ENCODE peak calls at places on chromosomes 6 and 20, in four cellular contexts. W, A, P and G are unnamed samples.

GRCh38 chr6:46983007-46983411 is 59.1 kb downstream of the ADGRF1 start:
- DNase-seq in W (no peak), A (no peak), P (no peak), G (no peak)

GRCh38 chr20:57787151-57787968 is 77.5 kb upstream of the PMEPA1 start:
- DNase-seq in W (no peak), A (no peak), P (no peak), G (no peak)

GRCh38 chr6:164749126-164749758 is 560.2 kb downstream of the C6orf118 start:
- DNase-seq in W (no peak), A (no peak), P (no peak), G (no peak)

GRCh38 chr6:139436521-139437348 is 62.3 kb upstream of the CITED2 start:
- DNase-seq in W (peak; percentile 88), A (no peak), P (no peak), G (no peak)

GRCh38 chr6:75488026-75488425 is 5.6 kb downstream of the FILIP1 start:
- DNase-seq in W (no peak), A (no peak), P (no peak), G (no peak)

GRCh38 chr6:41657131-41658094 is 19.1 kb downstream of the MDFI start:
- DNase-seq in W (no peak), A (no peak), P (no peak), G (no peak)

GRCh38 chr6:170038717-170039116 is 252.2 kb downstream of the DLL1 start:
- DNase-seq in W (peak; percentile 36), A (no peak), P (no peak), G (peak; percentile 10)

GRCh38 chr6:25384234-25384633 is 105.1 kb downstream of the CARMIL1 start:
- DNase-seq in W (no peak), A (no peak), P (no peak), G (no peak)

GRCh38 chr6:125251516-125252229 is 50.1 kb downstream of the HDDC2 start:
- DNase-seq in W (no peak), A (no peak), P (no peak), G (no peak)

GRCh38 chr20:60210779-60211617 is 252.8 kb downstream of the CDH26 start:
- DNase-seq in W (peak; percentile 63), A (peak; percentile 71), P (peak; percentile 33), G (no peak)

GRCh38 chr20:33267691-33268090 is 15.3 kb upstream of the BPIFB1 start:
- DNase-seq in W (no peak), A (no peak), P (no peak), G (no peak)

GRCh38 chr6:90135672-90136071 is 161.0 kb downstream of the BACH2 start:
- DNase-seq in W (no peak), A (no peak), P (no peak), G (no peak)

GRCh38 chr6:89989742-89990141 is 95.5 kb downstream of the GJA10 start:
- DNase-seq in W (no peak), A (no peak), P (no peak), G (no peak)

GRCh38 chr6:167893416-167893815 is 66.7 kb downstream of the AFDN start:
- DNase-seq in W (no peak), A (no peak), P (no peak), G (no peak)

GRCh38 chr6:17179246-17180073 is 77.6 kb downstream of the STMND1 start:
- DNase-seq in W (no peak), A (no peak), P (no peak), G (no peak)

GRCh38 chr20:31715766-31716165 is 6.9 kb downstream of the BCL2L1 start:
- DNase-seq in W (no peak), A (no peak), P (no peak), G (no peak)

GRCh38 chr6:44956426-44956825 is 371.7 kb upstream of the RUNX2 start:
- DNase-seq in W (no peak), A (no peak), P (no peak), G (no peak)

GRCh38 chr6:131643262-131643631 is 6.1 kb downstream of the ENPP3 start:
- DNase-seq in W (no peak), A (peak; percentile 38), P (no peak), G (no peak)

GRCh38 chr6:36984581-36985383 is 1.2 kb downstream of the MTCH1 start:
- DNase-seq in W (no peak), A (no peak), P (peak; percentile 68), G (peak; percentile 77)

GRCh38 chr6:51299649-51300380 is 481.1 kb downstream of the TFAP2B start:
- DNase-seq in W (no peak), A (no peak), P (no peak), G (no peak)

GRCh38 chr6:49606696-49607390 is 29.8 kb downstream of the RHAG start:
- DNase-seq in W (no peak), A (no peak), P (no peak), G (peak; percentile 23)

GRCh38 chr6:13696226-13696625 is 15.4 kb downstream of the RANBP9 start:
- DNase-seq in W (no peak), A (no peak), P (no peak), G (no peak)

GRCh38 chr6:14818422-14818884 is 427.4 kb upstream of the JARID2 start:
- DNase-seq in W (no peak), A (peak; percentile 80), P (no peak), G (no peak)

GRCh38 chr6:33837971-33838665 is 34.3 kb upstream of the MLN start:
- DNase-seq in W (no peak), A (no peak), P (peak; percentile 24), G (no peak)

GRCh38 chr20:24783631-24784492 is 165.2 kb upstream of the CST7 start:
- DNase-seq in W (no peak), A (peak; percentile 30), P (no peak), G (no peak)

GRCh38 chr6:156933201-156934053 is 156.2 kb downstream of the ARID1B start:
- DNase-seq in W (no peak), A (peak; percentile 80), P (no peak), G (peak; percentile 76)

GRCh38 chr6:137717074-137718073 is 149.7 kb upstream of the TNFAIP3 start:
- DNase-seq in W (no peak), A (no peak), P (no peak), G (no peak)

GRCh38 chr20:10524643-10525042 is 89.5 kb downstream of the SLX4IP start:
- DNase-seq in W (no peak), A (no peak), P (no peak), G (no peak)

GRCh38 chr20:15834857-15835256 is 738.4 kb downstream of the KIF16B start:
- DNase-seq in W (no peak), A (no peak), P (no peak), G (no peak)

GRCh38 chr6:105992315-105992961 is 93.7 kb upstream of the PRDM1 start:
- DNase-seq in W (peak; percentile 80), A (peak; percentile 90), P (peak; percentile 84), G (peak; percentile 89)

GRCh38 chr6:105990151-105990550 is 96.0 kb upstream of the PRDM1 start:
- DNase-seq in W (no peak), A (no peak), P (no peak), G (no peak)

GRCh38 chr6:105993341-105993740 is 92.8 kb upstream of the PRDM1 start:
- DNase-seq in W (no peak), A (no peak), P (no peak), G (no peak)

GRCh38 chr6:105993769-105994521 is 92.2 kb upstream of the PRDM1 start:
- DNase-seq in W (no peak), A (no peak), P (peak; percentile 32), G (peak; percentile 85)

GRCh38 chr6:105991561-105992314 is 94.4 kb upstream of the PRDM1 start:
- DNase-seq in W (no peak), A (peak; percentile 52), P (peak; percentile 36), G (no peak)
- H3K27ac ChIP-seq in W (peak overlapping the region; percentile 76), A (peak overlapping the region; percentile 70), P (no peak overlapping the region), G (peak overlapping the region; percentile 85)

GRCh38 chr20:63356931-63357879 is 3.9 kb downstream of the CHRNA4 start:
- DNase-seq in W (no peak), A (no peak), P (no peak), G (no peak)
- TF ChIP-seq POLR2A in W (no peak), A (no peak), P (no peak), G (no peak)

GRCh38 chr20:2798814-2799213 is 1.6 kb downstream of the CPXM1 start:
- DNase-seq in W (no peak), A (no peak), P (no peak), G (no peak)

GRCh38 chr20:2799688-2800589 is 488 bp downstream of the CPXM1 start:
- DNase-seq in W (no peak), A (no peak), P (no peak), G (peak; percentile 85)

GRCh38 chr20:2800590-2801458 is at the start of gene CPXM1:
- DNase-seq in W (no peak), A (no peak), P (no peak), G (no peak)

GRCh38 chr20:2798095-2798805 is 2.2 kb downstream of the CPXM1 start:
- DNase-seq in W (no peak), A (no peak), P (no peak), G (no peak)

DNA sequence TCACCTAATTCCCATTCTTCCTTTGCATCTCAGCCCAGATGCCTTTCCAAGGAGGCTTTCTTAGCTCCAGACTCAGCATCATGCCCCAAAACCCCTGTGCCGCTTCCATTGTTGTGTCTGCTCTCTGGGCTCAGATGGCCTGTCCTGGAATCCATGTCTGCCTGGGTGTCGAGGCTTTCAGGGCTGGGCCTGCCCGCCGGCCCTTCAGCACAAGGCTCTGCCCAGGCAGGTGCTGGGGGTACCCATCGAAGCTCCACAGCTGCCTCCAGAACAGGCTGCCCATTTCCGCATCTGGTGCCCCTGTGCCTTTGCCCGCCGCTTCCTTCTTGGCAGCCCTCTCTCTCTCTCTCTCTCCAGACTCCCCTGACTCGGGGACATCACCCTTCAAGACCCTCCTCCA is 1.2 kb downstream of the CPXM1 start:
- DNase-seq in W (no peak), A (no peak), P (no peak), G (no peak)
- H3K27ac ChIP-seq in W (no peak overlapping the region), A (no peak overlapping the region), P (no peak overlapping the region), G (no peak overlapping the region)

DNA sequence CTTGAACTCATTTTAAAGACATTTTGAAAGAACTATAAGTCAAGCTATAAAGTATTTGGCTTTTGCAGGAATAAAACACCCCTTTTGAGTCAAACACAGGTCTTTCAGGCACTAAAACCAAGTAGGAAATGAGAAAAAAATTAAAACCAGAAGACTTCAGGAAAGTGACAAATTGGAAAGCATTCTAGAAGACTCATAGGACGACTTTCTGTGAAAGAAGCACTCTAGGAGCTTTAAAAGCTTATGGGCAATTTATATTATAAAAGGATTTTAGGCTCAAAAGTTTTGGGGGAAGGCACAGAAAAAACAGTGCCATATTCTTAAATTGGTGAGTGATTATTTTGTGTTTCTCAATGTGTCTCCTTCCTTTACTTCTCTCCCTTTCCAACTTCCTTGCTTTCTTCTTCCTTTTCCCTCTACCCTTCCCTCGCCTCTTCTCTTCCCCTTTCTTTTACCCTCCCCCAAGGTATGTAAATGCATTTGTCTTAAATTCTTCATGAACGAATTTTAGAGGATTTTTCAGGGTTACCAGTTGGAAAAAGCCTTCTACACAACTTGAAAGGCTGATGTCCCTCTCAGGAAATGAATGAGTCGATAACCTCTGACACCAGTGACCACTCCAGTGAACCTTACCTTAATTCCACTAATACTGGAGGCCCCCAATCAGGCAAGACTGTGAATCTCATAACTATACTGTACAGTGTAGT is 2.7 kb upstream of the LIN28B start:
- DNase-seq in W (no peak), A (no peak), P (no peak), G (no peak)
- TF ChIP-seq POLR2A in W (no peak), A (no peak), P (no peak), G (no peak)

GRCh38 chr6:3902786-3903648 is 53.8 kb downstream of the FAM50B start:
- DNase-seq in W (no peak), A (no peak), P (no peak), G (no peak)
- H3K27ac ChIP-seq in W (no peak overlapping the region), A (no peak overlapping the region), P (no peak overlapping the region), G (no peak overlapping the region)